ENCODE peak calls at places on chromosomes 2 and 18, in nine cellular contexts. P is foreskin fibroblast; D is naive thymus-derived CD4-positive, alpha-beta T cell; U is NCI-H226; G is AG10803; T is activated T-cell treated with anti-CD3 and anti-CD28 coated beads, Interleukin-2, amount 50 U/mL, for 24 hours; R is ureter; I is NT2/D1; C is T-helper 9 cell. Z is an unnamed sample.

GRCh38 chr18:56382541-56382940 is 255.9 kb downstream of the TXNL1 start:
- DNase-seq in P (no peak), D (no peak), U (peak; percentile 25), G (peak; percentile 51), T (no peak), R (no peak), I (no peak), C (no peak), Z (no peak)

GRCh38 chr2:60516383-60516811 is 37.1 kb downstream of the BCL11A start:
- DNase-seq in P (peak; percentile 56), D (no peak), U (no peak), G (peak; percentile 92), T (no peak), R (no peak), I (no peak), C (no peak), Z (no peak)

GRCh38 chr2:236162804-236163482 is 5.2 kb downstream of the GBX2 start:
- DNase-seq in P (no peak), D (no peak), U (no peak), G (no peak), T (no peak), R (no peak), I (no peak), C (no peak), Z (no peak)

GRCh38 chr2:176789751-176790150 is 422.8 kb upstream of the HNRNPA3 start:
- DNase-seq in P (no peak), D (no peak), U (no peak), G (peak; percentile 52), T (no peak), R (no peak), I (no peak), C (no peak), Z (no peak)

GRCh38 chr2:95029898-95030341 is 4.4 kb downstream of the MAL start:
- DNase-seq in P (no peak), D (no peak), U (peak; percentile 31), G (no peak), T (no peak), R (no peak), I (no peak), C (no peak), Z (no peak)

GRCh38 chr2:24262571-24262970 is 87.7 kb downstream of the FAM228A start:
- DNase-seq in P (no peak), D (no peak), U (no peak), G (peak; percentile 69), T (no peak), R (no peak), I (no peak), C (no peak), Z (no peak)

GRCh38 chr2:214649440-214650205 is 159.9 kb downstream of the BARD1 start:
- DNase-seq in P (no peak), D (no peak), U (no peak), G (peak; percentile 20), T (no peak), R (no peak), I (no peak), C (no peak), Z (no peak)

GRCh38 chr2:182015334-182016109 is 29.9 kb downstream of the PPP1R1C start:
- DNase-seq in P (no peak), D (no peak), U (peak; percentile 59), G (no peak), T (no peak), R (no peak), I (no peak), C (no peak), Z (no peak)

GRCh38 chr2:153403937-153404336 is 74.6 kb downstream of the RPRM start:
- DNase-seq in P (no peak), D (no peak), U (no peak), G (no peak), T (no peak), R (no peak), I (no peak), C (no peak), Z (no peak)

GRCh38 chr2:59899692-59900091 is 653.8 kb downstream of the BCL11A start:
- DNase-seq in P (no peak), D (no peak), U (no peak), G (no peak), T (no peak), R (no peak), I (no peak), C (no peak), Z (no peak)

GRCh38 chr2:233165895-233166661 is 85.4 kb upstream of the ATG16L1 start:
- DNase-seq in P (peak; percentile 13), D (no peak), U (peak; percentile 96), G (peak; percentile 15), T (peak; percentile 41), R (peak; percentile 54), I (no peak), C (no peak), Z (no peak)

GRCh38 chr2:6401301-6401700 is 464.4 kb downstream of the CMPK2 start:
- DNase-seq in P (no peak), D (no peak), U (no peak), G (peak; percentile 6), T (no peak), R (no peak), I (no peak), C (no peak), Z (no peak)